ENCODE peak calls at places on chromosomes 5 and 9, in five cellular contexts. T is gastrocnemius medialis; D is lower lobe of right lung; S is psoas muscle; Z is CD8-positive, alpha-beta T cell. O is an unnamed sample. For H3K4me1, the result is how much of the 10 kb centered on the place peaks cover.

GRCh38 chr9:135499326-135500070 is 984 bp upstream of the MRPS2 start:
- DNase-seq in T (peak), D (peak), S (peak), Z (peak), O (peak)

GRCh38 chr5:51961154-51961562 is 577.9 kb downstream of the ISL1 start:
- DNase-seq in T (no peak), D (no peak), S (no peak), Z (no peak), O (no peak)

GRCh38 chr9:78408388-78408787 is 111.5 kb downstream of the PSAT1 start:
- DNase-seq in T (no peak), D (no peak), S (no peak), Z (no peak), O (no peak)

GRCh38 chr5:145830594-145830993 is 4.5 kb downstream of the PRELID2 start:
- DNase-seq in T (no peak), D (no peak), S (no peak), Z (no peak), O (no peak)

GRCh38 chr9:119284118-119284517 is 85.1 kb downstream of the BRINP1 start:
- DNase-seq in T (no peak), D (no peak), S (no peak), Z (no peak), O (no peak)

GRCh38 chr9:91852801-91853347 is 97.2 kb downstream of the ROR2 start:
- DNase-seq in T (no peak), D (no peak), S (no peak), Z (no peak), O (no peak)

GRCh38 chr9:127121628-127122175 is 733 bp downstream of the ANGPTL2 start:
- DNase-seq in T (no peak), D (no peak), S (peak), Z (no peak), O (no peak)

GRCh38 chr9:21966140-21966851 is 27.9 kb downstream of the CDKN2A start:
- DNase-seq in T (no peak), D (no peak), S (no peak), Z (no peak), O (no peak)

GRCh38 chr9:24245988-24246387 is 299.7 kb downstream of the IZUMO3 start:
- DNase-seq in T (no peak), D (no peak), S (no peak), Z (no peak), O (no peak)

GRCh38 chr9:109453210-109453842 is 44.8 kb downstream of the PTPN3 start:
- DNase-seq in T (no peak), D (no peak), S (no peak), Z (no peak), O (no peak)

GRCh38 chr9:7910426-7911015 is 110.9 kb upstream of the DMAC1 start:
- DNase-seq in T (peak), D (no peak), S (no peak), Z (no peak), O (no peak)

GRCh38 chr9:114503009-114503408 is 2.3 kb downstream of the WHRN start:
- DNase-seq in T (no peak), D (no peak), S (no peak), Z (no peak), O (no peak)

DNA sequence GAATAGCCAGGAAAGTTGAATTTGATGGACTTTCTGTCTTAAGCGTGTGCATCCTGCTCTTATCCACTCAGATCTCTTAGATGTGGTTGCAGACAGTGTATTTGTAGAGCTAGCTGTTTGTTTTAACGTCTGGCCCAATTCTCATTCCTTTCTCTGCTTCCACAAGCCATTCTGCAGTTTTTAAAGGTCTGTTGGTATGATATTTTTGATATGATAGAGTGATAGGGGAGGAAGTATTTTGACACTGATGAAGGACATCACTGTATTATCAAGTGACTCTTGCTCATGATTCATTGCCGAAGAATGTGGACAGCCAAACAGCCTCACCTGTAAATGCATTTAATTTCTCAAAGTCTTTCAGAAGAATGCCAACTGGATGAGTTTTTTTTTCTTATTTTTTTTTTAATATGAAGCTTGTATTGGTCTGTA is 4.5 kb downstream of the TJP2 start:
- DNase-seq in T (no peak), D (no peak), S (no peak), Z (no peak), O (no peak)
- H3K4me1 ChIP-seq in T (under half), D (half or more), S (under half), Z (under half), O (under half)

DNA sequence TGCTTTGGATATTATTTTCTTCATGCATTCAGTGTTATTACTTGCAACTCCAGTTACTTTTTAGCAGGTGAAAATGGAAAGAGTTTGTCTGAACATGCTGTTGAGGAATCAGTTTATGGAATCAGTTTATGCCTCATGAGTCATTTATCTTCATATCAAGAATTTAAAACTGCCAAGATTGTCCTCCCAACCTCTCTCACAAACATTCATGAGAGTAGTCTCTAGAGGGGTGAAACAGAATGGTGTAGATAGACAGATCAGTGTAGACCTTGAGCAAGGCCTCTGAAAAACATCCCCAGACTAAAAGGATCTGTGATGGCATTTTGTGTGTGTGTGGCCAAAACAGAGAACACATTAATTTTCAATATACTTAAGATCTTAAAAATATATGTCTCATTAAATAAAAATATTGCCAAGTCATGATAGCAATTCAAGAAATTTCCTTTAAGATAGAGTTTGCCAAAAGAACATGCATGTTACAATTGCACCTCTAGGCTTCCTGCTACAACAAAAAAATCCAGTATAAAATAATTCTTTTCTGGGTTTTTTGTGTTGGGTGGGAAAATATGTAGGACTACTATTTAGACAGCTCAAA is 5.0 kb downstream of the ANXA1 start:
- DNase-seq in T (no peak), D (no peak), S (no peak), Z (no peak), O (no peak)
- H3K4me1 ChIP-seq in T (under half), D (under half), S (under half), Z (half or more), O (under half)

DNA sequence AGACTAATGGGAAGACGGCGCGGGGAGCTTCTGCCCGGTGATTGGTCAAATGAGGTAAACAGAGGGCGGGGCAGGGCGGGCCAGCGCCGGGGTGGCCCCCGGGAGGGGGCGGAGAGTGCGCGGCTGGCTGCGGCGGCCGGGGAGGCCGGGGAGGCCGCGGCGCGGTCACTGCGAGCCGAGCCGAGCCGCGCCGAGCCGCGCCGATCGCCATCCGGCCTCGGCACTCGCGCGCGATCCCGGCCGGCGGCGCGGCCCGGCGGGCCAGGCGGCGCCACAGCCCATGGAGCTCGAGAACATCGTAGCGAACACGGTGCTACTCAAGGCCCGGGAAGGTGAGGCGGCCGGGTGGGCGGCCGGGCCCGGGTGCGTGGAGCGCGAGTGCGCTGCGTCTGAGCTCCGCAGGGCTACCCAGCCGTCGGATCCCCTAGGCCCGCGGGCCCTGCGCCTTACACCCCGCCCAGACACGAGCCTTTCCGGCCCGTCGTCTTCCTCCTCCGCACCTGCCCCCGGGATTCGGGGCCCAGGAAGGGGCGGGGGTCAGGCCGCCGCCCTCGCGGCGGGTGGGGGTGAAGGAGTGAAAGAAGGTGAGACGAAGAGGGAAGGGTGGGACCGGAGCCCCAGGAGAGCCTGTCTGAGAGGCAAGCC is at the start of gene GRK6:
- DNase-seq in T (no peak), D (peak), S (peak), Z (peak), O (peak)
- H3K4me1 ChIP-seq in T (under half), D (half or more), S (under half), Z (half or more), O (under half)

DNA sequence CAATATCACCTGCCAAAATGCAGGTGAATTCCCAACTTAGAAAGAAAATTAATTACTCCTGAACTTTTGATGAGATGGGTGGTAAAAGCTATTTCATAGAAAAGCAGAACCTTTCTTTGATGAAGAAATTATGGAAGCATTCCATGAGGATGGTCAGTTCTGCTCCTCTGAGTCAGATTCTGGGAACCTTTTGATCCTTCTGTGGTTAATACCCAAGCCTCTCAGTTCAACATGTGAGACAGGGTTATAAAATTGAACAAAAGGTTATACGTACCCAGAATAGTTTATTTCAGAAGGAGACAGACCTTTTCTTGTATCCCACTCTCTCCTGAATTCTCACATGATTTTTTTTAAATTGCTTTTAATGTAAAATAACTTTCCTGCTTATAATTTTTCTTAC is 767.6 kb upstream of the ADAMTS16 start:
- DNase-seq in T (no peak), D (no peak), S (no peak), Z (no peak), O (no peak)
- H3K4me1 ChIP-seq in T (under half), D (under half), S (under half), Z (under half), O (under half)

DNA sequence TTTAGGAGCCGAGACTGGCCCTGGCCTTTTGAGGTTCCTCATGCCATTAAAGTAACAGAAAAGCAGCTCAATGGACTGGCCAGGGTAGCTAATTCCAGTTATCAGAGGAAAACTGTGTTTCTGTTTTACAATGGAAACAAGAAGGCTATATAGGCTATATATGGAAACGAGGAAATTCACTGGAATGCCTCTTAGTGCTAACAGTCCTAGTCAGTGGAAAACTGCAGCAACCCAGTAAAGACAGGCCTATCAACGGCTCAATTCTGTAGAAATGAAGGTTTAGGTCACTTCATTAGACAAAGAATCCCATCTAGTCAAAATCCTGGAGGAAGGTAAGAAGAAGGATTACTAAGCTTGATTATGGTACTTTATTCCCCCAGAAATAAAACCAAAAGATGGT is 3.2 kb upstream of the TICAM2 start:
- DNase-seq in T (no peak), D (no peak), S (no peak), Z (no peak), O (no peak)
- H3K4me1 ChIP-seq in T (under half), D (under half), S (under half), Z (under half), O (under half)

DNA sequence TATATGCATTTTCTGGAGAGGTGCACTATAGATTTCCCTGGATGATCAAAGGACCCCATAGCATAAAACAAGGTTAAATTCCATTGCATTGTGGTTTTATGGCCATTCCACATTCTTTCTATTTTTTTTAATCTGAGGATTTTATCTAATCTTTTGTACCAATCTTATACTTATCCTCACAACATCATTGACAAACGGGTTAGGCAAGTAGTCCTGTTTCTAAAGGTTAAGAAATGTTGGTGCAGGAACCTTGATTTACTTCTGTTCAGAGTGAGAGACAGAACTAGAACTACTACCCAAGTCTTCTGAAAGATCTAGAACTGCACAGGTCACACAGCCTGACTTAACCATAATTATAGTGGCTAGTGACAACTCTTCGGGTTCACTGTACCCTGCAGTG is 5.7 kb upstream of the DAB2 start:
- DNase-seq in T (no peak), D (no peak), S (no peak), Z (no peak), O (no peak)
- H3K4me1 ChIP-seq in T (under half), D (under half), S (under half), Z (under half), O (under half)

DNA sequence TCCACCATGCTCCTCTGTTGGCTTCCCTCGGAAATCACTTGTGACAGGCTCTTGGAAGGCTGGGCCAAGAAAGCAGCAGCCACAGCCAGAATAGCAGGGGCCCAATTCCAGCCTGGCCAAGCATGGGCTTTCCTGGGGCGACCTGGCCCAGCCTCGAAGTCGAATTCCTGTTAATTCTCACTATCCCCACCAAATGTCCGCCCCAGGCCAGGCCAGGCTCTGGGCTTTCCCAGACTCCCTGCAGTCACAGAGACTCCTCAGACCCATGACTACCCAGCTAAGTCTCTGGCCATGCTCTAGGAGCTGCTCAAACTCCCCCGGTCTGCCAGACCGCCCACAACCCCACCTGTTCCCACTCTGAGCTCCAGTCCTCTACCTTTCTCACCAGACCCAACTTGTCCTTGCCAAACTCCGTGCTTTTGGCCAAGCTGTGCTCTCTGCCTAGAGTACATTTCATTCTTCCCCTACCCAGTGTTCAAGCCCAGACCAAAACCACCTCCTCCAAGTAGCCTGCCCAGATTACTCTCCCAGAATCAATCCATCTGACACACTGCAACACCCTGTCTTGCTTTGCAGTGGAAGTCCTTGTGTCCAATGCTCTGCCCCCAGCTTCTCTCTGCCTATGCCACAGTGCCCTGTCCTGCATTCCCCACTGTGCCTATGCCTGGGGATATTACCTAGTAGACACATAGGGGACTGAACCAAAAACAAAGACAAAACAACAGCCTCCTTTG is 26.2 kb downstream of the SHB start:
- DNase-seq in T (no peak), D (no peak), S (no peak), Z (no peak), O (no peak)
- H3K4me1 ChIP-seq in T (under half), D (half or more), S (under half), Z (under half), O (under half)

DNA sequence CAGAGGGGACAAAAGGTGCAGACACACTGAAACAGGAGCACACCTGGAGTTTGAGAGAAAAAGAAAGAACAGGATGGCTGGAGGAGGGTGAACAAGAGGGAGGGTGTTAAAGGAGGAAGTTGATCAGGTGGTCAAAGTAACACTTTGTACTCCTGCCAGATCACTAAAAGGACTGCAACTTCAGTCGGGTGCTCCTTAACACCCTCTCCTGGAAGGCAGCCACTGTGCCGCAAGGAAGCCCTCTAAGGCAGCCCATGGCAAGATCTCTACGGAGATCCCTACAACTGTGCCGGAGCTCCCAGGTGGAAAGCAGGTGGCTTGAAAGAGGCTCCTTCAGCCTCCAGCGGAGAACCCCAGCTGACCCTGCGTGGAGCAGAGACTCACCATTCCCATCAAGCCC is 124.4 kb upstream of the MSX2 start:
- DNase-seq in T (no peak), D (no peak), S (no peak), Z (no peak), O (no peak)
- H3K4me1 ChIP-seq in T (under half), D (under half), S (under half), Z (under half), O (under half)

GRCh38 chr9:36128331-36128730 is 8.2 kb upstream of the GLIPR2 start:
- DNase-seq in T (no peak), D (no peak), S (no peak), Z (no peak), O (no peak)

GRCh38 chr9:36126016-36126786 is 10.3 kb upstream of the GLIPR2 start:
- DNase-seq in T (no peak), D (no peak), S (no peak), Z (no peak), O (peak)

GRCh38 chr9:36125062-36125855 is 11.3 kb upstream of the GLIPR2 start:
- DNase-seq in T (no peak), D (no peak), S (no peak), Z (no peak), O (no peak)

GRCh38 chr9:36123511-36123910 is 13.0 kb upstream of the GLIPR2 start:
- DNase-seq in T (no peak), D (no peak), S (no peak), Z (no peak), O (no peak)

DNA sequence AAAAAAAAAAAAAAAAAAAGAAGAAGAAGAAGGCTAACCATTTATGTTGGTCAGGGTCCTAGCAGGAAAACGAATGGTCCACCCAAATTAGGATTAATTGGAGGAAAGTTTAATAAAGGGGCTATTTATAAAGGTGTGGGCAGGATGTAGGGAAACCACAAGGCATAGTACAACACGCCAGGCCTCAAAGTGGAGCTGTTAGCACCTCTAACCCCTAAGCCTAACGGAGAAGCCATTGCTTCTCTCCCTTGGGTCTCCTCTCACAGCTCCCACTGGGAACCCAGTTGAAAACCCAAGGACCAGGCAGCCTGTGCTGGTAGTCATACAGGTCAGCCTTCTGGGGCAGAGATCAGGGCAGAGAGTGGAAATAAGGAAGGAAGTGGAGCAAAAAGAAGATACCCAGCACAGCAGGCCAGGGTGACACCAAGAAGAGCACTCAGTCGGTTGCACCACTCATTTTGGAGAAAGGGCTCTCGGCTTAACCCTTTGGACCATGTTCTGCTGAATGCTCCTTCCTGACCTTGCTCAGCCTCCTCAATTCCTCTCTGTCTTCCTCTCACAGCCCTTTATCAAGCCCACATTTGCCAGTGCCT is 8.8 kb upstream of the GLIPR2 start:
- DNase-seq in T (no peak), D (no peak), S (no peak), Z (no peak), O (no peak)
- H3K4me1 ChIP-seq in T (under half), D (under half), S (under half), Z (under half), O (under half)